ENCODE peak calls at places on chromosomes 2 and 18, in five cellular contexts. M is adrenal gland; S is spleen; F is fibroblast of lung; Q is CD8-positive, alpha-beta T cell. I is an unnamed sample.

GRCh38 chr2:132670961-132671781 is 1.2 kb upstream of the LYPD1 start:
- DNase-seq in F (peak), S (no peak), Q (no peak), M (no peak), I (peak)

GRCh38 chr2:11502740-11503292 is 31.0 kb upstream of the GREB1 start:
- DNase-seq in Q (no peak), M (no peak), S (no peak), F (no peak), I (no peak)

GRCh38 chr18:10659000-10659399 is 133.2 kb downstream of the NAPG start:
- DNase-seq in M (no peak), Q (no peak), S (no peak), F (no peak), I (no peak)

GRCh38 chr18:24538421-24539264 is 78.2 kb downstream of the HRH4 start:
- DNase-seq in Q (no peak), S (no peak), F (no peak), M (no peak), I (no peak)

GRCh38 chr2:237712477-237713377 is 85.3 kb downstream of the LRRFIP1 start:
- DNase-seq in S (no peak), M (no peak), Q (peak), F (no peak), I (no peak)

GRCh38 chr2:188746727-188747126 is 227.4 kb upstream of the COL3A1 start:
- DNase-seq in F (peak), Q (no peak), S (no peak), M (no peak), I (peak)

GRCh38 chr18:70491734-70492348 is 203.0 kb downstream of the SOCS6 start:
- DNase-seq in M (peak), S (no peak), F (peak), Q (peak), I (peak)

GRCh38 chr18:69495338-69495737 is 94.7 kb downstream of the DOK6 start:
- DNase-seq in F (no peak), S (no peak), Q (no peak), M (no peak), I (no peak)

GRCh38 chr2:11598228-11598731 is 64.4 kb downstream of the GREB1 start:
- DNase-seq in M (no peak), F (no peak), Q (no peak), S (no peak), I (no peak)

GRCh38 chr2:236826727-236827126 is 257.1 kb downstream of the ACKR3 start:
- DNase-seq in Q (no peak), S (no peak), M (no peak), F (no peak), I (no peak)

GRCh38 chr2:16664052-16664731 is 1.4 kb downstream of the CYRIA start:
- DNase-seq in S (peak), M (peak), F (peak), Q (peak), I (no peak)

GRCh38 chr2:231318954-231319353 is 76.6 kb upstream of the B3GNT7 start:
- DNase-seq in F (no peak), S (no peak), Q (no peak), M (no peak), I (no peak)

GRCh38 chr2:144835634-144836351 is 315.9 kb upstream of the ZEB2 start:
- DNase-seq in F (peak), S (no peak), M (no peak), Q (no peak), I (no peak)

GRCh38 chr18:980586-980985 is 75.9 kb downstream of the ADCYAP1 start:
- DNase-seq in Q (no peak), M (no peak), S (no peak), F (peak), I (no peak)

GRCh38 chr18:36693931-36694661 is 134.7 kb downstream of the TPGS2 start:
- DNase-seq in S (no peak), M (no peak), F (peak), Q (no peak), I (peak)

GRCh38 chr2:145842002-145842401 is 1322.1 kb upstream of the ZEB2 start:
- DNase-seq in M (no peak), F (no peak), Q (no peak), S (no peak), I (no peak)

GRCh38 chr2:222381556-222381955 is 42.8 kb upstream of the SGPP2 start:
- DNase-seq in M (no peak), Q (no peak), F (no peak), S (no peak), I (no peak)

GRCh38 chr2:58194451-58194850 is 46.7 kb downstream of the FANCL start:
- DNase-seq in M (peak), F (no peak), Q (no peak), S (no peak), I (no peak)

GRCh38 chr2:134327367-134327766 is 73.5 kb downstream of the MGAT5 start:
- DNase-seq in F (no peak), Q (no peak), M (no peak), S (no peak), I (no peak)

GRCh38 chr2:145228506-145228905 is 708.6 kb upstream of the ZEB2 start:
- DNase-seq in F (peak), Q (no peak), M (peak), S (no peak), I (peak)

GRCh38 chr2:159094173-159094737 is 125.8 kb downstream of the TANC1 start:
- DNase-seq in F (peak), Q (no peak), S (no peak), M (no peak), I (peak)

GRCh38 chr2:109647636-109648035 is 33.5 kb downstream of the SOWAHC start:
- DNase-seq in Q (no peak), F (peak), S (no peak), M (no peak), I (peak)

GRCh38 chr2:216081012-216081411 is 597 bp downstream of the PECR start:
- DNase-seq in Q (no peak), F (no peak), M (no peak), S (no peak), I (no peak)

GRCh38 chr2:190974629-190975361 is 39.2 kb downstream of the STAT1 start:
- DNase-seq in S (no peak), F (no peak), Q (no peak), M (no peak), I (no peak)

GRCh38 chr2:18703555-18703954 is 114.2 kb upstream of the NT5C1B start:
- DNase-seq in Q (no peak), F (peak), M (no peak), S (no peak), I (no peak)

GRCh38 chr2:14631676-14632075 is 841 bp upstream of the LRATD1 start:
- DNase-seq in S (no peak), F (no peak), Q (no peak), M (no peak), I (no peak)

GRCh38 chr2:106269591-106270291 is 75.6 kb upstream of the UXS1 start:
- DNase-seq in Q (peak), F (no peak), S (peak), M (peak), I (no peak)

GRCh38 chr2:209638346-209638745 is 133.3 kb upstream of the UNC80 start:
- DNase-seq in M (no peak), Q (no peak), S (no peak), F (peak), I (peak)

GRCh38 chr2:38692636-38693318 is 26.9 kb downstream of the GALM start:
- DNase-seq in M (peak), S (no peak), Q (no peak), F (no peak), I (no peak)

GRCh38 chr2:10188211-10188610 is 65.7 kb downstream of the RRM2 start:
- DNase-seq in Q (no peak), F (peak), M (no peak), S (no peak), I (peak)

GRCh38 chr2:10700078-10700803 is 10.5 kb upstream of the NOL10 start:
- DNase-seq in S (no peak), F (peak), M (no peak), Q (no peak), I (peak)

GRCh38 chr2:19712850-19713249 is 188.9 kb downstream of the TTC32 start:
- DNase-seq in F (no peak), M (no peak), Q (no peak), S (no peak), I (no peak)

GRCh38 chr2:152067823-152068222 is 31.0 kb downstream of the CACNB4 start:
- DNase-seq in F (no peak), S (no peak), M (no peak), Q (no peak), I (no peak)

GRCh38 chr18:35730738-35731370 is 149.3 kb downstream of the GALNT1 start:
- DNase-seq in Q (no peak), M (peak), S (no peak), F (no peak), I (no peak)

GRCh38 chr2:193837368-193837767 is 1642.6 kb upstream of the TMEFF2 start:
- DNase-seq in M (no peak), S (no peak), Q (no peak), F (peak), I (no peak)

GRCh38 chr2:42492691-42493467 is 903 bp downstream of the KCNG3 start:
- DNase-seq in S (peak), Q (peak), M (peak), F (peak), I (no peak)

DNA sequence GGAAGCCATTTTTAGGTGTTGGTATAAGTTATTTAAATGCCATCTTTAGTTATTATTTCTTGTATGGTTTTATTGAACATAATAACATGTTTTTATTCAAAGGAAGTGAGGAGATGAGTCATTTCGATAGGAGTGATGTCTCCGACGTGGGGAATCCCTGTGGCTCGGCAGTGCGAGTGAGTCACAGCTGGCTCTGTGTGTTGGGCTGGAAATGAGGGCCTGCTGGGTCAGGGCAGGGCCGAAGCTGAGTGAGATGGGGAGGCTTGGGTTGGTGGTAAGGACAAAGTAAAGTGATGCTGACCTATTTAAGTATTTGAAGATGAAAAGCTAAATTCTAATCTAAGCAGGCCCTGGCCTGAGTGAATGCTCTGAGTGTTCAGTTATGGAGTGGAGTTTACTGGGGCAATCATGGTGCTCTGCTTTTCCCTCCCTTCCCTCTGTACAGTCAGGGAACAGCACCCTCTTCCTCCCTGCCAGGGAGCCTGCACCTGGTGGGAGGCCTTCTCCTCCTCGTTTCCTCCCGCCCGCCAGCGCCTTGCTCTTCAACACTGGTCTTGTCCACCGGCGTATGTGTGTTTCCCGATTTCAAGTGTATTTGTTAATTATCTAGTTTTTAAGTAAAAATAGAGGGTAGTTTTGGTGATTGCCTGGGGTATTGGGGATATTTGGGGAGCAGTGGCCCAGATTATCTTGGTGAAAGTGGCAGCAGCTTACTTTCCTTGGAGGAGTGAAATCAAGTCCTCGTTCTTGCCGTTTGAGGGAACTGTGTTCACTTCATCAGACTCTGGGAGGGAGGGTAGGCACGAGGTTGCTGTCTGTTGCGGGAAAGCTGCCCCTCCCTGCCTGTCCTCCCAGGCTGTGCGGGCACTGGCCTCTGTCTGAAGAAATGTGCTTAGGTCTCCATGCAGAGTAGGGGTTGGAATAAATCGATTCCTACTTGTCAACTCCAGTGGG is 157.0 kb downstream of the LDLRAD4 start:
- DNase-seq in F (peak), S (no peak), Q (peak), M (peak), I (peak)
- TF ChIP-seq CTCF in F (no peak), S (no peak), Q (no peak), M (no peak), I (no peak)

GRCh38 chr2:68252407-68253210 is at the start of gene PPP3R1:
- DNase-seq in M (peak), S (peak), Q (peak), F (peak), I (peak)
- TF ChIP-seq CTCF in M (no peak), S (no peak), Q (no peak), F (no peak), I (no peak)

GRCh38 chr2:52960891-52961290 is 806.7 kb upstream of the CHAC2 start:
- DNase-seq in Q (no peak), M (no peak), F (no peak), S (no peak), I (no peak)

GRCh38 chr2:52959801-52960200 is 807.8 kb upstream of the CHAC2 start:
- DNase-seq in S (no peak), F (no peak), Q (no peak), M (no peak), I (no peak)

GRCh38 chr2:52955079-52955478 is 812.5 kb upstream of the CHAC2 start:
- DNase-seq in Q (no peak), S (no peak), F (no peak), M (no peak), I (no peak)

GRCh38 chr2:52956115-52956514 is 811.5 kb upstream of the CHAC2 start:
- DNase-seq in S (no peak), F (no peak), M (no peak), Q (no peak), I (no peak)

GRCh38 chr2:52956766-52957165 is 810.8 kb upstream of the CHAC2 start:
- DNase-seq in Q (no peak), F (no peak), M (no peak), S (no peak), I (no peak)
- TF ChIP-seq CTCF in Q (no peak), F (no peak), M (no peak), S (no peak), I (peak)

GRCh38 chr2:172977330-172978052 is 98.2 kb upstream of the MAP3K20 start:
- DNase-seq in S (no peak), M (no peak), Q (peak), F (no peak), I (no peak)
- TF ChIP-seq CTCF in S (no peak), M (no peak), Q (no peak), F (peak), I (peak)

DNA sequence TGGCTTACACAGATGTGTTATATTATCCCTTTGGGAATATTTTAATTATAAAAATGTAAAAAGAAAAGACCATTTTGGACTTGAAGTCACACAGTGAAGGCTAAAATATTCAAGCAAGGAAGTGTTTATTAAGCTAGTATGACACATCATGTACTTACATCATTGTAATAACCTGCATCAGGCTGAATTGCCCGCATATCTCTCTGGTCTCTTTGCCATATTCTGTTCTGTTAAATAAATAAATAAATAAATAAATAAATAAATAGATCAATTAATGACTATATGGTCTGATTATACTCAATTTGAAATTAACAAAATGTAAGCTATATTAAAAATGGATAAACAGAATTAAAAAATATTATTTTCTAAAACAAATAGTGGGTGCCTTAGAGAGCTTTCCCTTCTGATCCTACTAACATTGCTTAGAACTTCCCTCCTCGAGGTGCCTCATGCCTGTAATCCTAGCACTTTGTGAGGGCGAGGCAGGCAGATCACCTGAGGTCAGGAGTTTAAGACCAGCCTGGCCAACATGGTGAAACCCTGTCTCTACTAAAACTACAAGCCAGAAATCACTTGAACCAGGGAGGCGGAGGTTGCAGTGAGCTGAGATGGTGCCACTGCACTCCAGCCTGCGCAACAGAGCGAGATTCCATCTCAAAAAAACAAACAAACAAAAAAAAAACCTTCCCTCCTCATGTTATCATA is 42.0 kb downstream of the WDR33 start:
- DNase-seq in S (no peak), M (no peak), Q (no peak), F (peak), I (no peak)
- TF ChIP-seq CTCF in S (no peak), M (no peak), Q (no peak), F (no peak), I (no peak)

I was measured in HFFc6.